ENCODE peak calls at places on chromosomes 5 and 9, in seven cellular contexts. Y is NCI-H526, W is hypothalamus, O is EL, R is activated gamma-delta T cell treated with Interleukin-2 at 50 U/mL for 16 hours, H is OCI-M1, E is putamen. G is an unnamed sample.

GRCh38 chr9:14383296-14383695 is 69.4 kb upstream of the NFIB start:
- DNase-seq in Y (peak), W (no peak), O (peak), R (no peak), H (peak), E (no peak), G (no peak)

GRCh38 chr5:169424279-169424955 is 123.5 kb upstream of the SLIT3 start:
- DNase-seq in Y (no peak), W (no peak), O (no peak), R (no peak), H (no peak), E (no peak), G (no peak)

GRCh38 chr9:123368023-123368422 is 12.0 kb downstream of the CRB2 start:
- DNase-seq in Y (no peak), W (no peak), O (no peak), R (no peak), H (no peak), E (no peak), G (no peak)

GRCh38 chr5:134176523-134177196 is at the start of gene SKP1:
- DNase-seq in Y (peak), W (peak), O (peak), R (peak), H (peak), E (peak), G (peak)

GRCh38 chr5:27308151-27308550 is 269.8 kb upstream of the CDH9 start:
- DNase-seq in Y (no peak), W (no peak), O (peak), R (no peak), H (no peak), E (no peak), G (no peak)

GRCh38 chr9:108704156-108704852 is 151.5 kb downstream of the ACTL7B start:
- DNase-seq in Y (no peak), W (no peak), O (peak), R (no peak), H (no peak), E (no peak), G (no peak)

GRCh38 chr9:91047529-91047928 is 245.9 kb downstream of the SYK start:
- DNase-seq in Y (no peak), W (no peak), O (peak), R (no peak), H (no peak), E (no peak), G (no peak)

GRCh38 chr5:59786271-59786805 is 107.2 kb downstream of the PDE4D start:
- DNase-seq in Y (no peak), W (no peak), O (peak), R (no peak), H (no peak), E (no peak), G (no peak)

GRCh38 chr9:117887941-117888340 is 183.7 kb downstream of the TLR4 start:
- DNase-seq in Y (no peak), W (no peak), O (no peak), R (no peak), H (no peak), E (no peak), G (no peak)